ENCODE peak calls at places on chromosomes 2 and 18, in four cellular contexts. One of them, this sample, is unnamed.

GRCh38 chr2:60998628-60999545 is 18.6 kb upstream of the PEX13 start:
- DNase-seq in GM12878: no peak
- DNase-seq in K562: peak
- DNase-seq in HepG2: peak
- DNase-seq in this sample: no peak

GRCh38 chr18:48270929-48271328 is 138.3 kb downstream of the ZBTB7C start:
- DNase-seq in GM12878: no peak
- DNase-seq in K562: no peak
- DNase-seq in HepG2: no peak
- DNase-seq in this sample: no peak

GRCh38 chr18:7329036-7329435 is 98.1 kb downstream of the LRRC30 start:
- DNase-seq in GM12878: no peak
- DNase-seq in K562: no peak
- DNase-seq in HepG2: no peak
- DNase-seq in this sample: no peak

GRCh38 chr2:43044093-43044614 is 182.3 kb downstream of the ZFP36L2 start:
- DNase-seq in GM12878: no peak
- DNase-seq in K562: no peak
- DNase-seq in HepG2: no peak
- DNase-seq in this sample: no peak

GRCh38 chr2:168044579-168044978 is 202.8 kb downstream of the STK39 start:
- DNase-seq in GM12878: no peak
- DNase-seq in K562: no peak
- DNase-seq in HepG2: no peak
- DNase-seq in this sample: no peak

GRCh38 chr18:9082763-9083510 is 19.6 kb upstream of the NDUFV2 start:
- DNase-seq in GM12878: peak
- DNase-seq in K562: no peak
- DNase-seq in HepG2: no peak
- DNase-seq in this sample: no peak

GRCh38 chr18:47754311-47755101 is 176.0 kb downstream of the SMAD2 start:
- DNase-seq in GM12878: no peak
- DNase-seq in K562: peak
- DNase-seq in HepG2: peak
- DNase-seq in this sample: peak

GRCh38 chr2:158359846-158360245 is 96.7 kb downstream of the CCDC148 start:
- DNase-seq in GM12878: no peak
- DNase-seq in K562: peak
- DNase-seq in HepG2: peak
- DNase-seq in this sample: peak

GRCh38 chr2:178747767-178748166 is 59.5 kb downstream of the TTN start:
- DNase-seq in GM12878: no peak
- DNase-seq in K562: no peak
- DNase-seq in HepG2: no peak
- DNase-seq in this sample: no peak

GRCh38 chr2:63827749-63828148 is 13.9 kb upstream of the UGP2 start:
- DNase-seq in GM12878: no peak
- DNase-seq in K562: peak
- DNase-seq in HepG2: peak
- DNase-seq in this sample: no peak

GRCh38 chr2:128731994-128732650 is 413.5 kb upstream of the HS6ST1 start:
- DNase-seq in GM12878: no peak
- DNase-seq in K562: no peak
- DNase-seq in HepG2: no peak
- DNase-seq in this sample: no peak
- TF ChIP-seq CBFB in GM12878: no peak
- TF ChIP-seq CBFB in K562: no peak
- TF ChIP-seq CBFB in HepG2: no peak
- TF ChIP-seq CBFB in this sample: no peak

GRCh38 chr2:112756207-112756606 is 8.2 kb downstream of the CKAP2L start:
- DNase-seq in GM12878: no peak
- DNase-seq in K562: no peak
- DNase-seq in HepG2: no peak
- DNase-seq in this sample: no peak

GRCh38 chr2:112754562-112754961 is 9.8 kb downstream of the CKAP2L start:
- DNase-seq in GM12878: no peak
- DNase-seq in K562: no peak
- DNase-seq in HepG2: no peak
- DNase-seq in this sample: no peak

GRCh38 chr2:112755444-112755843 is 9.0 kb downstream of the CKAP2L start:
- DNase-seq in GM12878: no peak
- DNase-seq in K562: no peak
- DNase-seq in HepG2: no peak
- DNase-seq in this sample: no peak

GRCh38 chr2:112758701-112759100 is 5.7 kb downstream of the CKAP2L start:
- DNase-seq in GM12878: no peak
- DNase-seq in K562: no peak
- DNase-seq in HepG2: no peak
- DNase-seq in this sample: no peak

GRCh38 chr2:112757265-112757664 is 7.1 kb downstream of the CKAP2L start:
- DNase-seq in GM12878: no peak
- DNase-seq in K562: no peak
- DNase-seq in HepG2: no peak
- DNase-seq in this sample: no peak
- TF ChIP-seq CBFB in GM12878: no peak
- TF ChIP-seq CBFB in K562: no peak
- TF ChIP-seq CBFB in HepG2: no peak
- TF ChIP-seq CBFB in this sample: no peak

GRCh38 chr2:120544522-120544921 is 191.1 kb upstream of the GLI2 start:
- DNase-seq in GM12878: no peak
- DNase-seq in K562: no peak
- DNase-seq in HepG2: no peak
- DNase-seq in this sample: no peak

GRCh38 chr2:120546865-120547390 is 188.7 kb upstream of the GLI2 start:
- DNase-seq in GM12878: no peak
- DNase-seq in K562: no peak
- DNase-seq in HepG2: no peak
- DNase-seq in this sample: no peak

GRCh38 chr2:120547662-120548061 is 188.0 kb upstream of the GLI2 start:
- DNase-seq in GM12878: no peak
- DNase-seq in K562: no peak
- DNase-seq in HepG2: no peak
- DNase-seq in this sample: no peak

GRCh38 chr2:120545521-120546076 is 190.1 kb upstream of the GLI2 start:
- DNase-seq in GM12878: no peak
- DNase-seq in K562: no peak
- DNase-seq in HepG2: peak
- DNase-seq in this sample: no peak

DNA sequence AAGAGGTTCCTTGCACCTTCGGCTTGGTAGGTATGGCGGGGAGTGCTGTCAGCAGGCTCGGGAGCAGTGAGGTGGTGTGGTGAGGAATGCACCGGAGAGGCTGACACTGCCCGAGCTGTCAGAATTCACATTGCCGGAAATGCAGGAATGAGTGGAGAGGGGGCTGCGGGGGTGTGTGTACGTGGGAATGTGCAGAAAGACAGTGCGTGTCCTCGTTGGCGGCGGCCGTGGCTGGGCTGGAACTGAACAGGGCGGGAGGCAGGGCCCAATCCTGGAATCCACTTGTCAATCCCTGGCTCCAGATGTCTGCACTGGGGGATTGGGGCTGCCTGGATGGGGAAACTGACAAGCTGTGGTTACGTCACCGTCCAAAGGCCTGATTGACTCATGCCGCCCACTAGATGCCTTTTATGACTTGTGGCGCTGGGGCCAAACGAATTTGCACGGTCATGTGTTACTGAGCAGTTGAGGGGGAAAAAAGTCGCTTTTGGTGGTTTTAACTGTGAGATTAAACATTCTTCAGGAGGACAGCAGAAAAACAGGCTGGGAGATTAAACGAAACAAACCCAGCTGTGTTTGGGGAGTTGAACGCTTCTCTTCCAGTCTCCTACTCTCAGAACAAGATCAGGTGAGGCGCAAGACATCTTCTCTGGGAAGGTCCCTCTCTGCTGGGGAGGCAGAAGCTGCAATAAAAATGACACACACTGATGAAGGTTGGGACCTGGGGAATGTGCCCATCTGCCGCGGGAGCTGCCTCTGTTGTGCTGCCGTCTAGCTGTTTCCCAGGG is 189.4 kb upstream of the GLI2 start:
- DNase-seq in GM12878: no peak
- DNase-seq in K562: peak
- DNase-seq in HepG2: peak
- DNase-seq in this sample: no peak
- TF ChIP-seq CBFB in GM12878: no peak
- TF ChIP-seq CBFB in K562: no peak
- TF ChIP-seq CBFB in HepG2: no peak
- TF ChIP-seq CBFB in this sample: no peak

GRCh38 chr2:211203986-211204385 is 647.6 kb downstream of the CPS1 start:
- DNase-seq in GM12878: no peak
- DNase-seq in K562: no peak
- DNase-seq in HepG2: no peak
- DNase-seq in this sample: no peak
- TF ChIP-seq CBFB in GM12878: peak
- TF ChIP-seq CBFB in K562: no peak
- TF ChIP-seq CBFB in HepG2: no peak
- TF ChIP-seq CBFB in this sample: no peak

GRCh38 chr2:192218970-192219369 is 24.2 kb upstream of the TMEFF2 start:
- DNase-seq in GM12878: no peak
- DNase-seq in K562: no peak
- DNase-seq in HepG2: no peak
- DNase-seq in this sample: no peak

GRCh38 chr2:192218347-192218746 is 23.6 kb upstream of the TMEFF2 start:
- DNase-seq in GM12878: no peak
- DNase-seq in K562: no peak
- DNase-seq in HepG2: no peak
- DNase-seq in this sample: no peak

GRCh38 chr2:192216336-192216735 is 21.6 kb upstream of the TMEFF2 start:
- DNase-seq in GM12878: no peak
- DNase-seq in K562: no peak
- DNase-seq in HepG2: no peak
- DNase-seq in this sample: no peak

DNA sequence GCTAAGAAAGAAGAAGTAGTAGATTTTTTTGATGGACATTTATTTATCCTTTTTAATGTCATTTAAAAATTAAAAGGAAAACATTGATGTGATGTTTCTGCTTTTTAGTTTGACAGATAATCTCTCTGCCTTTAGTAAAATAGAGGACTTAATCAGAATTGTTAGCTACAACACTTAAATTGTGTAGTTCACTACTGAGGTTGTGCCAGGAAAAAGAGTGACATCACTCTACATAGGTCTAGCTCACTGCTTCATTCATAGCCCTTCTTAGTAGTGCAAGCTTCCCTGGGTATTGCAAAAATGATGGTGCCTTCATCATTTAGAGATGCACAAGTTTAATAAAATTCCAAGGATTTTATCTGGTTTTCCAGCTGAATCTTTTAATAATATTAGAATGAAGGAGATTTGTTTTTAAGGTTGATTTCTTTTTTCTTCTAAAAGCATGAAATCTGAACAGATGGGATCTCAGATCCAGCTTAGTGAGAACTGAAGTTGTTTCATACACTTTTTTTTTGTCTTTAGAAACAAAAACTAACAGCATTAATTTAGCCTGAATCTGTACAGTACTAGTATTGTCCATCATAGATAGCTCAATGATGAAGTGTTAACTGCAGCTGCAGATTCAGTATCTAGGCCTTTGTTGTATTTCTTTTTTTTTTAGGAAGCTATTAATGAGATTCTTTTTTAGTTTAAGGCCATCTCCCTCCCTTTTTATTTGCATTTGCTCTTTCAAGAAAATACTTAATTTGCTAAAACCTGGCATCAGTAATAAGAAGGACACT is 20.6 kb upstream of the TMEFF2 start:
- DNase-seq in GM12878: no peak
- DNase-seq in K562: no peak
- DNase-seq in HepG2: no peak
- DNase-seq in this sample: no peak
- TF ChIP-seq CBFB in GM12878: no peak
- TF ChIP-seq CBFB in K562: no peak
- TF ChIP-seq CBFB in HepG2: no peak
- TF ChIP-seq CBFB in this sample: no peak

This sample was measured in WTC11.